ENCODE peak calls at places on chromosomes 5 and 9, in six cellular contexts. One of them, this sample, is unnamed.

GRCh38 chr5:67879619-67880357 is 335.8 kb upstream of the PIK3R1 start:
- DNase-seq in fibroblast of lung: peak; percentile 85
- DNase-seq in HepG2: peak; percentile 3
- DNase-seq in PC-3: no peak
- DNase-seq in neural progenitor cell: no peak
- DNase-seq in keratinocyte: peak; percentile 35
- DNase-seq in this sample: peak; percentile 44

GRCh38 chr5:151434570-151435237 is 12.7 kb upstream of the SLC36A1 start:
- DNase-seq in fibroblast of lung: no peak
- DNase-seq in HepG2: no peak
- DNase-seq in PC-3: no peak
- DNase-seq in neural progenitor cell: no peak
- DNase-seq in keratinocyte: no peak
- DNase-seq in this sample: no peak

GRCh38 chr9:108486791-108487190 is 369.0 kb downstream of the ACTL7B start:
- DNase-seq in fibroblast of lung: peak; percentile 32
- DNase-seq in HepG2: no peak
- DNase-seq in PC-3: no peak
- DNase-seq in neural progenitor cell: no peak
- DNase-seq in keratinocyte: no peak
- DNase-seq in this sample: peak; percentile 33

GRCh38 chr9:137317021-137317978 is 15.2 kb upstream of the NRARP start:
- DNase-seq in fibroblast of lung: no peak
- DNase-seq in HepG2: no peak
- DNase-seq in PC-3: no peak
- DNase-seq in neural progenitor cell: peak; percentile 9
- DNase-seq in keratinocyte: no peak
- DNase-seq in this sample: no peak

GRCh38 chr5:124743534-124744169 is 2.8 kb downstream of the ZNF608 start:
- DNase-seq in fibroblast of lung: peak; percentile 23
- DNase-seq in HepG2: no peak
- DNase-seq in PC-3: no peak
- DNase-seq in neural progenitor cell: peak; percentile 30
- DNase-seq in keratinocyte: no peak
- DNase-seq in this sample: peak; percentile 17

GRCh38 chr5:44046581-44047327 is 342.5 kb downstream of the FGF10 start:
- DNase-seq in fibroblast of lung: no peak
- DNase-seq in HepG2: no peak
- DNase-seq in PC-3: no peak
- DNase-seq in neural progenitor cell: peak; percentile 3
- DNase-seq in keratinocyte: no peak
- DNase-seq in this sample: no peak

GRCh38 chr5:172707285-172708182 is 63.5 kb downstream of the DUSP1 start:
- DNase-seq in fibroblast of lung: peak; percentile 66
- DNase-seq in HepG2: peak; percentile 58
- DNase-seq in PC-3: peak; percentile 77
- DNase-seq in neural progenitor cell: peak; percentile 81
- DNase-seq in keratinocyte: no peak
- DNase-seq in this sample: peak; percentile 88

GRCh38 chr9:76374702-76375543 is 19.3 kb downstream of the RFK start:
- DNase-seq in fibroblast of lung: peak; percentile 95
- DNase-seq in HepG2: peak; percentile 85
- DNase-seq in PC-3: peak; percentile 72
- DNase-seq in neural progenitor cell: peak; percentile 36
- DNase-seq in keratinocyte: no peak
- DNase-seq in this sample: peak; percentile 80

GRCh38 chr5:139709587-139710369 is 61.6 kb downstream of the CXXC5 start:
- DNase-seq in fibroblast of lung: no peak
- DNase-seq in HepG2: no peak
- DNase-seq in PC-3: no peak
- DNase-seq in neural progenitor cell: no peak
- DNase-seq in keratinocyte: no peak
- DNase-seq in this sample: no peak

GRCh38 chr9:34547960-34548603 is 25.3 kb upstream of the ENHO start:
- DNase-seq in fibroblast of lung: peak; percentile 35
- DNase-seq in HepG2: peak; percentile 38
- DNase-seq in PC-3: no peak
- DNase-seq in neural progenitor cell: peak; percentile 88
- DNase-seq in keratinocyte: no peak
- DNase-seq in this sample: peak; percentile 84

DNA sequence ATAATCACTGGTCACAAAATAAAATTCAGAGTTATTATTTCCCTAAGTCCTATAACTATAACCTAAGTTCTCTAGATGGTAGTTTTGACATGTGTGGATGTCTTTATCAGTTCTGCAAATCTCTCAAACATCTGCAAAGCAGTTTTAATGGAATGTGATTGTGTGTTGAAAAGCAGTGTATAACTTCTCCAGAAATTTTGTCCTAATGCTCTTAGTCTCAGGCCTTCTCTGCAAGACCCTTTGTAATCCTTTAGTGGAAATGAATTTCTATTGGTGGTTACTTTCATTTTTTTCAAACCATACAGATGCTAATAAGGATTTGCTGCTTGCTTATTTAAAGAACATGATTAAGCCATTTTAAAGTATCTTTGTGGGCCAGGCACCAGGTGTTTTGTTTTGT is 75.5 kb upstream of the LHFPL2 start:
- DNase-seq in fibroblast of lung: no peak
- DNase-seq in HepG2: no peak
- DNase-seq in PC-3: no peak
- DNase-seq in neural progenitor cell: no peak
- DNase-seq in keratinocyte: no peak
- DNase-seq in this sample: no peak
- H3K4me2 ChIP-seq in fibroblast of lung: no peak overlapping the region
- H3K4me2 ChIP-seq in HepG2: no peak overlapping the region
- H3K4me2 ChIP-seq in PC-3: no peak overlapping the region
- H3K4me2 ChIP-seq in neural progenitor cell: no peak overlapping the region
- H3K4me2 ChIP-seq in keratinocyte: no peak overlapping the region
- H3K4me2 ChIP-seq in this sample: no peak overlapping the region

DNA sequence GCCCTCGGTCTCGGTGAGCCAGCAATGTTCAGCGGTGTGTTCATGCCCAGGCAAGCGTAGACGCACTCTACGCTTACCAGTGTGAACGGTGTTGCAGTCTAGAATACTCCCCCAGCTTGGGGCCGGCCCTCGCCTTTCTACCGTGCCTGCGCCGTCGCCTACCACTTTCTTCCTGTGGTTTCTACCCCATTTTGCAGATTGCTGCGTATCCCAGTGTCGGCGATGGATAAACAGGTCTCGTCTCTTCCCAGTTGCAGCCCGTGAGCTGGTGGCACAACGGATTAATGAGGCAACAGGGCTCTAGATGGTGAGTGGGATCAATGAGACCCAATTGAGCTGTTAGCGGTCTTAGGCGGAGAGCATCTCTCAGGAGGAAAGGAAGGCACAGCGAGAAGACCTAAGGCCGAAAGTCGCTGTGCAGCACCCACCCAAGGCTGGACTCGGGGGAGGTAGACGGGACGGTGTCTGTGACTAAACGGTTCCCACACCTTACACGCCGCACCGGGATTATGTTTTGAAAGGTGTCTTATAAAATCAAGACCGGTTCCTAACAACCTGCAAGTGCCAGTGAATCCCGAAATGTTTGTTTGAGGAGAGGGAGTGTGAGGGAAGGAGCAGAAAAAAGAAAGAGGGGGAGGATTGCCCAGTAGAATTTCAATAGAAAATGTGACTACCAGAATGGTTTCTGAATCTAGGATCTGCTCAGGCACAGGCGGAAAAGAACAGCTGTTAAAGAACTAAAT is 5.8 kb downstream of the OTP start:
- DNase-seq in fibroblast of lung: no peak
- DNase-seq in HepG2: no peak
- DNase-seq in PC-3: no peak
- DNase-seq in neural progenitor cell: peak; percentile 60
- DNase-seq in keratinocyte: no peak
- DNase-seq in this sample: no peak
- TF ChIP-seq EZH2 in fibroblast of lung: peak; percentile 93
- TF ChIP-seq EZH2 in HepG2: peak; percentile 55
- TF ChIP-seq EZH2 in PC-3: no peak
- TF ChIP-seq EZH2 in neural progenitor cell: peak; percentile 98
- TF ChIP-seq EZH2 in keratinocyte: peak; percentile 91
- TF ChIP-seq EZH2 in this sample: peak; percentile 58

GRCh38 chr5:168121138-168121494 is 170.3 kb upstream of the WWC1 start:
- DNase-seq in fibroblast of lung: no peak
- DNase-seq in HepG2: no peak
- DNase-seq in PC-3: no peak
- DNase-seq in neural progenitor cell: no peak
- DNase-seq in keratinocyte: no peak
- DNase-seq in this sample: no peak

GRCh38 chr5:168117469-168117868 is 174.0 kb upstream of the WWC1 start:
- DNase-seq in fibroblast of lung: no peak
- DNase-seq in HepG2: no peak
- DNase-seq in PC-3: no peak
- DNase-seq in neural progenitor cell: no peak
- DNase-seq in keratinocyte: no peak
- DNase-seq in this sample: no peak

GRCh38 chr5:168114444-168115017 is 176.9 kb upstream of the WWC1 start:
- DNase-seq in fibroblast of lung: peak; percentile 40
- DNase-seq in HepG2: peak; percentile 44
- DNase-seq in PC-3: peak; percentile 68
- DNase-seq in neural progenitor cell: peak; percentile 66
- DNase-seq in keratinocyte: peak; percentile 25
- DNase-seq in this sample: peak; percentile 79

GRCh38 chr5:168120416-168121137 is 170.9 kb upstream of the WWC1 start:
- DNase-seq in fibroblast of lung: no peak
- DNase-seq in HepG2: no peak
- DNase-seq in PC-3: no peak
- DNase-seq in neural progenitor cell: no peak
- DNase-seq in keratinocyte: no peak
- DNase-seq in this sample: peak; percentile 50

DNA sequence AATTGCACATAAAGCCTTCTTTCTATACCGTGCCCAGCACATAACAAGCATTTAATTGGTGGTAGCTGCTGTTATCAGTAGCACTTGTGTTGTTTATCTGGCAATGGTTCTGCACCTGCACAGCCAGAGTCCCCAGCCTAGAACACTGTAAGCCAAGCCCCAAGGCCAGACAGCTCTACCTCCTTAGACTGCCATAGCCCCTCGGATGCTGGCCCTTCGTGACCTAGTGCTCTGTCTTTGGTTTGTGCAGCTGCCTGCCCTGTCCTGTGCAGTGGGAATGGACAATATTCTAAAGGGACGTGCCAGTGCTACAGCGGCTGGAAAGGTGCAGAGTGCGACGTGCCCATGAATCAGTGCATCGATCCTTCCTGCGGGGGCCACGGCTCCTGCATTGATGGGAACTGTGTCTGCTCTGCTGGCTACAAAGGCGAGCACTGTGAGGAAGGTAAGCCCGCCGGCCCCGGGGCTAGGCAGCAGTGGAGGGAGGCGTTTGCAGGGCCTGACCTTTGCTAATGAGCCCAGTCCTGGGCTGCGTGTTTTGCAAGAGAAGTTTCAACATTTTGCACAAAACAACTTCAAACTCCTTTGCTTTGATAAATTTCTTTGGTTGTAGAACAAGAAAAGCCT is 173.3 kb upstream of the WWC1 start:
- DNase-seq in fibroblast of lung: no peak
- DNase-seq in HepG2: no peak
- DNase-seq in PC-3: no peak
- DNase-seq in neural progenitor cell: peak; percentile 65
- DNase-seq in keratinocyte: no peak
- DNase-seq in this sample: no peak
- H3K9ac ChIP-seq in fibroblast of lung: no peak overlapping the region
- H3K9ac ChIP-seq in HepG2: no peak overlapping the region
- H3K9ac ChIP-seq in PC-3: no peak overlapping the region
- H3K9ac ChIP-seq in neural progenitor cell: no peak overlapping the region
- H3K9ac ChIP-seq in keratinocyte: no peak overlapping the region
- H3K9ac ChIP-seq in this sample: no peak overlapping the region

GRCh38 chr5:122778157-122778556 is 3.3 kb downstream of the SNX2 start:
- DNase-seq in fibroblast of lung: no peak
- DNase-seq in HepG2: no peak
- DNase-seq in PC-3: no peak
- DNase-seq in neural progenitor cell: no peak
- DNase-seq in keratinocyte: no peak
- DNase-seq in this sample: no peak
- H3K4me2 ChIP-seq in fibroblast of lung: no peak overlapping the region
- H3K4me2 ChIP-seq in HepG2: peak overlapping the region; percentile 81
- H3K4me2 ChIP-seq in PC-3: no peak overlapping the region
- H3K4me2 ChIP-seq in neural progenitor cell: no peak overlapping the region
- H3K4me2 ChIP-seq in keratinocyte: no peak overlapping the region
- H3K4me2 ChIP-seq in this sample: no peak overlapping the region

This sample was measured in GM23248.